ENCODE peak calls at places on chromosomes 13 and 19, in nine cellular contexts. F is PC-9; I is astrocyte of the spinal cord; Y is adrenal gland; J is tibial nerve; L is left ventricle myocardium inferior; T is body of pancreas; D is CD8-positive, alpha-beta T cell; K is esophagus squamous epithelium. O is an unnamed sample.

GRCh38 chr19:19075126-19075525 is 11.3 kb downstream of the SLC25A42 start:
- DNase-seq in F (no peak), I (no peak), Y (no peak), J (no peak), L (no peak), T (no peak), D (no peak), K (no peak), O (no peak)

GRCh38 chr13:72437458-72437857 is 290.0 kb downstream of the MZT1 start:
- DNase-seq in F (no peak), I (peak), Y (no peak), J (no peak), L (no peak), T (no peak), D (no peak), K (no peak), O (peak)

GRCh38 chr13:111344471-111345191 is 24.2 kb downstream of the TEX29 start:
- DNase-seq in F (no peak), I (peak), Y (no peak), J (no peak), L (no peak), T (peak), D (no peak), K (no peak), O (peak)

GRCh38 chr13:20461481-20461859 is 64.2 kb downstream of the CRYL1 start:
- DNase-seq in F (no peak), I (peak), Y (no peak), J (no peak), L (no peak), T (no peak), D (no peak), K (no peak), O (peak)

GRCh38 chr13:60838581-60838980 is 441.6 kb downstream of the TDRD3 start:
- DNase-seq in F (no peak), I (no peak), Y (no peak), J (no peak), L (no peak), T (no peak), D (no peak), K (no peak), O (no peak)

GRCh38 chr13:34340534-34340933 is 522.6 kb downstream of the RFC3 start:
- DNase-seq in F (peak), I (no peak), Y (peak), J (no peak), L (no peak), T (no peak), D (no peak), K (no peak), O (peak)

GRCh38 chr19:46772170-46773017 is 16.0 kb downstream of the SLC1A5 start:
- DNase-seq in F (peak), I (no peak), Y (no peak), J (no peak), L (no peak), T (no peak), D (no peak), K (no peak), O (no peak)

GRCh38 chr19:56976995-56977906 is 136.7 kb upstream of the PEG3 start:
- DNase-seq in F (no peak), I (no peak), Y (no peak), J (no peak), L (no peak), T (no peak), D (no peak), K (no peak), O (no peak)

GRCh38 chr19:374183-374885 is 29.7 kb upstream of the MIER2 start:
- DNase-seq in F (no peak), I (no peak), Y (no peak), J (no peak), L (no peak), T (no peak), D (no peak), K (no peak), O (no peak)

GRCh38 chr13:104936304-104936703 is 1599.2 kb downstream of the EFNB2 start:
- DNase-seq in F (no peak), I (no peak), Y (no peak), J (no peak), L (no peak), T (no peak), D (no peak), K (no peak), O (no peak)

GRCh38 chr19:38543807-38544568 is 73.8 kb downstream of the MAP4K1 start:
- DNase-seq in F (peak), I (peak), Y (peak), J (no peak), L (peak), T (peak), D (no peak), K (no peak), O (peak)

GRCh38 chr13:94858856-94859811 is 146.8 kb upstream of the SOX21 start:
- DNase-seq in F (peak), I (peak), Y (peak), J (peak), L (peak), T (peak), D (no peak), K (no peak), O (no peak)

GRCh38 chr13:76737526-76737925 is 148.7 kb downstream of the KCTD12 start:
- DNase-seq in F (no peak), I (no peak), Y (no peak), J (no peak), L (no peak), T (no peak), D (no peak), K (no peak), O (no peak)

GRCh38 chr19:48770223-48770622 is 14.9 kb downstream of the FGF21 start:
- DNase-seq in F (peak), I (no peak), Y (no peak), J (no peak), L (no peak), T (no peak), D (no peak), K (no peak), O (no peak)

GRCh38 chr19:6572217-6572616 is 18.7 kb downstream of the CD70 start:
- DNase-seq in F (no peak), I (no peak), Y (peak), J (peak), L (peak), T (no peak), D (no peak), K (no peak), O (no peak)

GRCh38 chr19:53903055-53903680 is 5.9 kb upstream of the CACNG7 start:
- DNase-seq in F (peak), I (peak), Y (peak), J (no peak), L (no peak), T (no peak), D (no peak), K (no peak), O (no peak)

GRCh38 chr13:23979361-23980159 is 82.3 kb upstream of the C1QTNF9B start:
- DNase-seq in F (no peak), I (peak), Y (peak), J (peak), L (peak), T (peak), D (no peak), K (no peak), O (no peak)

GRCh38 chr19:29837448-29837961 is 25.7 kb downstream of the CCNE1 start:
- DNase-seq in F (no peak), I (no peak), Y (no peak), J (no peak), L (no peak), T (no peak), D (no peak), K (no peak), O (no peak)

GRCh38 chr13:50222569-50223332 is 207.5 kb downstream of the KCNRG start:
- DNase-seq in F (no peak), I (peak), Y (peak), J (peak), L (peak), T (peak), D (no peak), K (no peak), O (peak)

GRCh38 chr13:113115363-113116205 is 7.0 kb upstream of the F10 start:
- DNase-seq in F (no peak), I (no peak), Y (no peak), J (no peak), L (no peak), T (no peak), D (no peak), K (no peak), O (no peak)

GRCh38 chr19:52991021-52991420 is 22.7 kb upstream of the ERVV-1 start:
- DNase-seq in F (peak), I (no peak), Y (no peak), J (no peak), L (no peak), T (no peak), D (no peak), K (no peak), O (no peak)

GRCh38 chr19:1101337-1101698 is 2.5 kb upstream of the GPX4 start:
- DNase-seq in F (no peak), I (no peak), Y (peak), J (no peak), L (no peak), T (no peak), D (no peak), K (no peak), O (no peak)

GRCh38 chr19:43562698-43563241 is 12.6 kb downstream of the XRCC1 start:
- DNase-seq in F (no peak), I (peak), Y (peak), J (peak), L (peak), T (peak), D (peak), K (no peak), O (peak)

GRCh38 chr19:19823916-19824315 is 2.4 kb upstream of the ZNF506 start:
- DNase-seq in F (no peak), I (no peak), Y (no peak), J (no peak), L (no peak), T (no peak), D (no peak), K (no peak), O (no peak)

GRCh38 chr13:51959773-51960172 is 51.5 kb downstream of the ATP7B start:
- DNase-seq in F (no peak), I (no peak), Y (no peak), J (no peak), L (no peak), T (no peak), D (no peak), K (no peak), O (no peak)

DNA sequence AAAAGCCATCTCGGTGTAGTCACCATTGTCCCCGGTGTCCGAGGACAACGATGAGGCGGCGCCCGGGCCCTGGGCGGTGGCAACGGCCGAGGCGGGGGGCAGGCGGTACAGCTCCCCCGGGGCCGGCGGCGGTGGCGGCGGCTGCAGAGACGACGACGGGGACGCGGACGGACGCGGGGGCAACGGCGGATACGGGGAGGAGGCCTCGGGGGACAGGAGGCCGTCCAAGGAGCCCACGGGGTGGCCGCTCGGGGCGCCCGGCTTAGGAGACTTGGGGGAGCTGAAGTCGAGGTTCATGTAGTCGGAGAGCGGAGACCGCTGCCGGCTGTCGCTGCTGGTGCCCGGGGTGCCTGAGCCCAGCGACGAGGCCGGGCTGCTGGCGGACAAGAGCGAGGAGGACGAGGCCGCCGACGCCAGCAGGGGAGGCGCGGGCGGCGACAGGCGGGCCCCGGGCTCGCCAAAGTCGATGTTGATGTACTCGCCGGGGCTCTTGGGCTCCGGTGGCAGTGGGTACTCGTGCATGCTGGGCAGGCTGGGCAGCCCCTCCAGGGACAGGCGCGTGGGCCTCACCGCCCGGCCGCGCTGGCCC is 3.5 kb downstream of the IRS2 start:
- DNase-seq in F (no peak), I (no peak), Y (no peak), J (no peak), L (no peak), T (no peak), D (no peak), K (no peak), O (no peak)
- H3K4me3 ChIP-seq in F (peak), I (no peak), Y (no peak), J (no peak), L (peak), T (no peak), D (no peak), K (no peak), O (no peak)

GRCh38 chr13:30371649-30372265 is 50.5 kb upstream of the UBE2L5 start:
- DNase-seq in F (peak), I (peak), Y (no peak), J (no peak), L (no peak), T (peak), D (peak), K (peak), O (no peak)
- H3K4me3 ChIP-seq in F (no peak), I (no peak), Y (no peak), J (no peak), L (no peak), T (no peak), D (peak), K (no peak), O (no peak)

DNA sequence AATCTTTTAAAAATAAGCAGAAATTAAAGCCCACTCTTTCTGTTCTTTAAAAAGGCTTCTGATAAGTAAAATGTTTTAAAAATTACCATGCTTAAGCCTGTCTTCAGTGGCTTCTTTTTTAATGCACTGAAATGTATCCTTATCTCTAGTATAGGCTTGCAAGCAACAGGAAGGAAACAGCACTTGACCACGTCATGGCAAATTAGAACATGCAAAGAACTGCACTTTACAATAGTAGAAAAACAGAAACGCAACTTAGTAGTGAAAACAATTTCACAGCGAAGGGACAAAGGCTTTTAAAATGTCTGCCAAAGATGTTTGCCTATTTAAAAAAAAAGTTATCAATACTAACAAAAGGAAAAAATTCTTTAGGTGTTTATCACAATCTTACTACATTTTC is 36.3 kb downstream of the ELF1 start:
- DNase-seq in F (no peak), I (peak), Y (peak), J (no peak), L (no peak), T (no peak), D (no peak), K (no peak), O (no peak)
- H3K4me3 ChIP-seq in F (no peak), I (no peak), Y (no peak), J (peak), L (peak), T (no peak), D (peak), K (peak), O (no peak)

GRCh38 chr19:50513746-50514345 is at the start of gene ASPDH:
- DNase-seq in F (no peak), I (no peak), Y (no peak), J (no peak), L (no peak), T (no peak), D (no peak), K (no peak), O (no peak)

GRCh38 chr19:50511069-50511822 is at the start of gene JOSD2:
- DNase-seq in F (peak), I (peak), Y (peak), J (peak), L (peak), T (peak), D (peak), K (peak), O (peak)

GRCh38 chr19:50510700-50511068 is 307 bp downstream of the JOSD2 start:
- DNase-seq in F (peak), I (no peak), Y (no peak), J (no peak), L (no peak), T (no peak), D (no peak), K (no peak), O (no peak)

GRCh38 chr19:50512999-50513745 is 541 bp downstream of the ASPDH start:
- DNase-seq in F (no peak), I (no peak), Y (no peak), J (no peak), L (no peak), T (no peak), D (no peak), K (no peak), O (no peak)

GRCh38 chr19:50512112-50512998 is 1.4 kb downstream of the ASPDH start:
- DNase-seq in F (no peak), I (no peak), Y (no peak), J (no peak), L (no peak), T (no peak), D (no peak), K (no peak), O (no peak)
- H3K4me3 ChIP-seq in F (peak), I (peak), Y (no peak), J (no peak), L (peak), T (no peak), D (peak), K (no peak), O (peak)

DNA sequence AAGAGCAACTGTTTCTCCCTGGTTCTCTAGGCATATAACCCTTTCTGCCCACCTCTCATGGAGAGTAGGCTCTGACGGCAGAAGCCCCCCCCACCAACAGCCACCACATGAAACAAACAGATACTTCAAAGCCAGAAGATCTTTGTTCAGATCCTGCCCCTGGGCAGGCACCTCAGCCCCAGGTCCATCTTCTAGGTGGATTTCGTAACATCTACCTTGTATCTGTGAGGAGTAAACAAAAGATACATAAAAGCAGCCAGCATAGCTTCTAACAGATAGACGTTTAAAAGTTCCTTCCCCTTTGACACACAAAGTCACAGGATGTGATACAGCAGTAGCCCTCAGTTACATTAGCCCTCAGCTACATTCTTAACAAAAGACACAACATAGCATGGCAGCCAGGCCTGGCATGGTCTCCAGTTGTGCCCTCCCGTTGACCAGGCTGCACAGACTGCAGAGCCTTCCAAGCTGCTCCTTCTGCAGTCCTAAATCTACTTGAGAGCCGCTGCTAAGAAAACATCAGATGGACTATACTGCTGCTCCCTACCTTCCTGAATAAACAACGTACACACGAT is 35.4 kb downstream of the BRD4 start:
- DNase-seq in F (no peak), I (no peak), Y (no peak), J (no peak), L (no peak), T (no peak), D (no peak), K (no peak), O (no peak)
- H3K4me3 ChIP-seq in F (no peak), I (no peak), Y (no peak), J (no peak), L (peak), T (no peak), D (peak), K (no peak), O (no peak)

DNA sequence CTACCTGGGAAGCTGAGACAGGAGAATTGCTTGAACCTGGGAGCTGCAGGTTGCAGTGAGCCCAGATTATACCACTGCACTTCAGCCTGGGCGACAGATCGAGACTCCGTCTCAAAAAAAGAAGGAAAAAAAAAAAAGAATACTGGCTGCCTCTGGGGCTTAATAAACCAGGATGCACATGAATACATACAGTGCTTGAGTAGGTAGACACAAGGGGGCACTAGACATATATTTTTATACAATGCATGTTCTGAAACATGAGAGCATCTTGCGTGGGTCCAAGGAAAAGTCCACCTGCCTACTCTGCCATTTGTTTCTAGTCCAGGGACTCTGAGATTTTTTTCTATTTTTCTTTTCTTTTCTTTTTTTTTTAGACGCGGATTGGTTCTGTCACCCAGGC is 31.2 kb downstream of the KEAP1 start:
- DNase-seq in F (no peak), I (peak), Y (no peak), J (no peak), L (no peak), T (no peak), D (no peak), K (no peak), O (no peak)
- H3K4me3 ChIP-seq in F (no peak), I (no peak), Y (no peak), J (no peak), L (no peak), T (no peak), D (no peak), K (no peak), O (no peak)

DNA sequence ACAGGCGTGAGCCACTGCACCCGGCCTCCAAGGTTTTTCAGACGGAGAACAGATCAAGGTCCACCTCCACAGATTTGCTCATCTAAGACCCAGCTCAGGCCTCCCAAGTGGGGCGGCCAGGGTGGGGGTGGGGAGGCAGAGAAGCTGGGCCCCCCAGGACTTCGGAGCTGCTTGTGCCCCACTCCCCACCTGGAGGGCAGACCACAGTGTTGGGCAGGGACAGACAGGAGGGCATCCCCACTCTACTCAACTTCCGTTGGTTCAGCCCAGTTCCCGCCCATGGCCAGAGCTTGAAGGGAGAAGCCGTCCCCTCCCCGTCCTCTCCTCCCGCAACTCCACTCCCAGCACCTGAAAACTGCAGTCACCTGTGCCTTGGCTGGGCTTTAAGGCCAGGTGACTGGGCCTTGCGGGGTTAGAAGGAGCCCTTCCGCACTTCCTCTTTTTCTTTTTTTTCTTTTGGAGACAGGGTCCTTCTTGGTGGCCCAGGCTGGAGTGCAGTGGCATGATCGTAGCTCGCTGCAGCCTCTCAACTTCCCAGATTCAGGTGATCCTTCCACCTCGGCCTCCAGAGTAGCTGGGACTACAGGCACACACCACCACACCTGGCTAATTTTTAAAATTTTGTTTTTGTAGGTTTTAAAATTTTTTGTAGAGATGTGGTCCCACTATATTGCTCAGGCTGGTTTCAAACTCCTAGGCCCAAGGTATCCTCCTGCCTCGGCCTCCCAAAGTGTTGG is 734 bp upstream of the LRRC8E start:
- DNase-seq in F (no peak), I (no peak), Y (no peak), J (no peak), L (no peak), T (no peak), D (no peak), K (no peak), O (no peak)
- H3K4me3 ChIP-seq in F (peak), I (no peak), Y (no peak), J (no peak), L (peak), T (no peak), D (no peak), K (no peak), O (peak)

O was measured in skeletal muscle cell.